ENCODE peak calls at places on chromosomes 11 and 22, in eight cellular contexts. Y is lower lobe of right lung; P is activated T-helper 1 cell treated with Interleukin-2 at 50 U/mL for 16 hours; C is sciatic nerve; L is GDM1; B is T1000; O is stimulated activated CD4-positive, alpha-beta T cell treated with anti-CD3 and anti-CD28 coated beads, Interleukin-1b, Interleukin-23, amount 100 ng/mL, for 24 hours; S is D341Med. G is an unnamed sample.

GRCh38 chr22:31739795-31740201 is 10.1 kb downstream of the PRR14L start:
- DNase-seq in C (no peak), B (no peak), S (no peak), Y (no peak), L (no peak), P (no peak), O (no peak), G (no peak)

GRCh38 chr11:82225930-82226329 is 507.7 kb downstream of the FAM181B start:
- DNase-seq in Y (no peak), O (no peak), B (no peak), S (peak), L (no peak), C (no peak), P (no peak), G (peak)

GRCh38 chr22:50576070-50576469 is 2.2 kb downstream of the CPT1B start:
- DNase-seq in L (no peak), B (no peak), P (no peak), C (no peak), Y (no peak), O (no peak), S (peak), G (peak)

GRCh38 chr11:102312656-102313055 is 4.6 kb upstream of the BIRC3 start:
- DNase-seq in B (no peak), S (no peak), Y (no peak), O (no peak), P (no peak), L (no peak), C (no peak), G (no peak)

GRCh38 chr11:128299132-128299726 is 288.1 kb downstream of the ETS1 start:
- DNase-seq in P (no peak), C (no peak), S (no peak), Y (no peak), B (no peak), L (no peak), O (no peak), G (peak)

GRCh38 chr11:63670077-63670737 is 969 bp downstream of the ATL3 start:
- DNase-seq in Y (no peak), C (no peak), S (no peak), P (no peak), O (no peak), B (no peak), L (no peak), G (no peak)

GRCh38 chr11:121895919-121896318 is 220.1 kb downstream of the BLID start:
- DNase-seq in P (no peak), B (no peak), S (no peak), L (no peak), Y (no peak), C (no peak), O (no peak), G (no peak)

GRCh38 chr11:131671320-131671719 is 300.9 kb downstream of the NTM start:
- DNase-seq in P (no peak), C (peak), B (no peak), L (no peak), Y (no peak), O (no peak), S (no peak), G (no peak)

GRCh38 chr11:15968461-15969130 is 387.8 kb downstream of the SOX6 start:
- DNase-seq in C (no peak), B (no peak), P (no peak), L (no peak), S (no peak), Y (no peak), O (no peak), G (no peak)

GRCh38 chr11:62025429-62026105 is 58.1 kb upstream of the FTH1 start:
- DNase-seq in P (peak), C (peak), S (no peak), B (no peak), Y (peak), L (peak), O (peak), G (no peak)

GRCh38 chr22:28442951-28443876 is 236.4 kb downstream of the TTC28 start:
- DNase-seq in C (peak), Y (peak), L (peak), B (no peak), O (no peak), S (peak), P (no peak), G (peak)

GRCh38 chr11:2093575-2094353 is 45.4 kb downstream of the IGF2 start:
- DNase-seq in P (no peak), Y (no peak), O (no peak), B (no peak), S (no peak), L (no peak), C (peak), G (no peak)

GRCh38 chr11:123137496-123138270 is 57.4 kb downstream of the CLMP start:
- DNase-seq in S (no peak), O (no peak), B (peak), C (peak), L (peak), P (no peak), Y (peak), G (no peak)

GRCh38 chr11:36312593-36312990 is 16.5 kb downstream of the PRR5L start:
- DNase-seq in P (no peak), B (peak), Y (no peak), S (no peak), C (no peak), O (no peak), L (no peak), G (no peak)

GRCh38 chr11:123585206-123585605 is 69.2 kb downstream of the SCN3B start:
- DNase-seq in L (no peak), B (no peak), S (no peak), C (no peak), Y (no peak), O (no peak), P (no peak), G (no peak)

GRCh38 chr22:27715078-27715477 is 86.5 kb downstream of the MN1 start:
- DNase-seq in L (no peak), C (no peak), B (no peak), S (no peak), O (no peak), Y (no peak), P (no peak), G (no peak)

GRCh38 chr22:27919943-27920755 is 1.1 kb upstream of the PITPNB start:
- DNase-seq in B (peak), L (no peak), S (peak), C (no peak), P (no peak), O (no peak), Y (no peak), G (peak)

GRCh38 chr11:111417766-111418435 is 38.8 kb upstream of the POU2AF1 start:
- DNase-seq in S (no peak), Y (no peak), L (no peak), C (peak), P (no peak), O (no peak), B (peak), G (no peak)

GRCh38 chr22:44963832-44964721 is 45.7 kb downstream of the PHF21B start:
- DNase-seq in L (no peak), Y (no peak), S (no peak), O (no peak), C (no peak), P (no peak), B (no peak), G (no peak)

GRCh38 chr11:75107187-75107586 is 10.5 kb upstream of the OR2AT4 start:
- DNase-seq in B (no peak), P (no peak), L (no peak), C (no peak), Y (no peak), O (no peak), S (no peak), G (no peak)

GRCh38 chr11:27512238-27512637 is 5.7 kb upstream of the LIN7C start:
- DNase-seq in B (no peak), C (no peak), L (no peak), S (no peak), O (no peak), Y (no peak), P (no peak), G (no peak)

GRCh38 chr22:44127353-44127752 is 53.4 kb upstream of the PARVG start:
- DNase-seq in B (no peak), C (no peak), P (no peak), O (no peak), Y (peak), L (no peak), S (no peak), G (no peak)

GRCh38 chr11:10742460-10743208 is 8.4 kb upstream of the CTR9 start:
- DNase-seq in P (no peak), C (no peak), O (no peak), B (no peak), L (no peak), S (no peak), Y (no peak), G (no peak)

G was measured in NCI-H82.